ENCODE peak calls at places on chromosomes 16 and 17, in five cellular contexts. V is substantia nigra; T is stimulated activated CD8-positive, alpha-beta memory T cell treated with anti-CD3 and anti-CD28 coated beads, Interleukin-12 subunit alpha, Interleukin-12 subunit beta, amount 100 ng/mL, for 4 hours; W is activated CD4-positive, alpha-beta T cell treated with anti-CD3 and anti-CD28 coated beads for 4 hours; Z is activated T-helper 1 cell treated with anti-CD3 and anti-CD28 coated beads, Interleukin-2, amount 50 U/mL, for 16 hours. P is an unnamed sample.
A peak's percentile ranks its signal among the peaks of the same experiment; 100 is the strongest.

GRCh38 chr17:30164531-30164930 is 47.9 kb downstream of the NSRP1 start:
- DNase-seq in Z (no peak), W (no peak), V (no peak), T (no peak), P (no peak)

GRCh38 chr16:8812162-8812843 is 14.7 kb downstream of the PMM2 start:
- DNase-seq in T (no peak), Z (no peak), W (no peak), V (no peak), P (no peak)

GRCh38 chr17:82753201-82753464 is 1.3 kb downstream of the TBCD start:
- DNase-seq in V (no peak), T (no peak), W (no peak), Z (no peak), P (no peak)

GRCh38 chr16:86625821-86626220 is 47.5 kb downstream of the FOXL1 start:
- DNase-seq in Z (no peak), T (no peak), W (no peak), V (no peak), P (peak; percentile 10)

GRCh38 chr17:64200080-64201042 is 62.7 kb downstream of the TEX2 start:
- DNase-seq in Z (no peak), T (no peak), V (no peak), W (no peak), P (no peak)

GRCh38 chr16:85067431-85067830 is 39.8 kb downstream of the KIAA0513 start:
- DNase-seq in V (no peak), T (no peak), W (no peak), Z (no peak), P (no peak)

GRCh38 chr16:77434365-77435239 is at the start of gene ADAMTS18:
- DNase-seq in V (no peak), W (no peak), T (no peak), Z (no peak), P (no peak)

GRCh38 chr16:78639775-78640174 is 540.3 kb downstream of the WWOX start:
- DNase-seq in Z (no peak), T (no peak), V (no peak), W (no peak), P (no peak)

GRCh38 chr17:67995568-67996191 is 589 bp downstream of the C17orf58 start:
- DNase-seq in Z (no peak), V (peak; percentile 11), W (no peak), T (no peak), P (peak; percentile 11)

GRCh38 chr17:66747561-66748275 is 87.2 kb upstream of the CACNG5 start:
- DNase-seq in V (no peak), T (no peak), W (no peak), Z (no peak), P (no peak)

GRCh38 chr16:16120382-16121184 is 102.7 kb downstream of the ABCC6 start:
- DNase-seq in V (no peak), T (no peak), Z (no peak), W (no peak), P (no peak)

GRCh38 chr17:3747805-3748204 is 24.1 kb downstream of the HASPIN start:
- DNase-seq in W (no peak), T (no peak), Z (no peak), V (no peak), P (no peak)

GRCh38 chr16:14955546-14956231 is 18.4 kb downstream of the NPIPA1 start:
- DNase-seq in W (no peak), T (no peak), V (no peak), Z (no peak), P (no peak)

GRCh38 chr16:57473176-57473840 is 10.8 kb downstream of the POLR2C start:
- DNase-seq in V (no peak), W (no peak), Z (no peak), T (no peak), P (no peak)

GRCh38 chr17:76414334-76415295 is 30.2 kb downstream of the SPHK1 start:
- DNase-seq in Z (no peak), T (no peak), W (no peak), V (no peak), P (no peak)

GRCh38 chr17:49914096-49914490 is 54.9 kb upstream of the DLX4 start:
- DNase-seq in Z (no peak), T (no peak), W (no peak), V (no peak), P (no peak)

GRCh38 chr16:83344014-83344413 is 463.8 kb upstream of the HSBP1 start:
- DNase-seq in Z (no peak), V (no peak), T (no peak), W (no peak), P (peak; percentile 50)

GRCh38 chr17:15442316-15443185 is 24.9 kb downstream of the CDRT4 start:
- DNase-seq in W (no peak), Z (no peak), V (no peak), T (no peak), P (no peak)

GRCh38 chr16:10514369-10515055 is 65.9 kb downstream of the EMP2 start:
- DNase-seq in Z (peak; percentile 15), W (peak; percentile 34), T (no peak), V (no peak), P (peak; percentile 73)

GRCh38 chr16:24609740-24610420 is 70.5 kb downstream of the RBBP6 start:
- DNase-seq in Z (no peak), V (peak; percentile 27), T (no peak), W (no peak), P (peak; percentile 70)

GRCh38 chr17:64781013-64781392 is 118.9 kb upstream of the SMURF2 start:
- DNase-seq in W (no peak), V (no peak), T (no peak), Z (no peak), P (no peak)

GRCh38 chr16:58614860-58615259 is 14.8 kb downstream of the CNOT1 start:
- DNase-seq in W (no peak), V (no peak), T (no peak), Z (no peak), P (no peak)

GRCh38 chr17:14515015-14515414 is 214.1 kb downstream of the HS3ST3B1 start:
- DNase-seq in T (no peak), Z (no peak), W (no peak), V (no peak), P (no peak)

GRCh38 chr16:24493859-24494258 is 45.5 kb upstream of the RBBP6 start:
- DNase-seq in T (no peak), W (no peak), Z (no peak), V (no peak), P (no peak)

P was measured in renal cortical epithelial cell.